ENCODE peak calls at places on chromosomes 5 and 9, in six cellular contexts. W is H7, U is neuronal stem cell, V is mesenchymal stem cell, C is adrenal gland, M is BJ. X is an unnamed sample.

GRCh38 chr5:66122379-66123034 is 21.6 kb upstream of the SREK1 start:
- DNase-seq in W (no peak), U (no peak), V (no peak), C (no peak), M (no peak), X (no peak)

GRCh38 chr9:78278177-78278777 is 18.6 kb upstream of the PSAT1 start:
- DNase-seq in W (no peak), U (no peak), V (peak; percentile 92), C (peak; percentile 40), M (peak; percentile 48), X (no peak)

GRCh38 chr5:144460608-144461007 is 289.9 kb downstream of the KCTD16 start:
- DNase-seq in W (no peak), U (no peak), V (no peak), C (no peak), M (no peak), X (no peak)

GRCh38 chr5:156411131-156411727 is 84.3 kb downstream of the SGCD start:
- DNase-seq in W (no peak), U (no peak), V (peak; percentile 77), C (no peak), M (peak; percentile 64), X (peak; percentile 64)

GRCh38 chr9:128232811-128233428 is 29.7 kb downstream of the DNM1 start:
- DNase-seq in W (no peak), U (no peak), V (no peak), C (no peak), M (no peak), X (no peak)

GRCh38 chr5:112594060-112594850 is 143.4 kb upstream of the APC start:
- DNase-seq in W (no peak), U (no peak), V (no peak), C (no peak), M (no peak), X (peak; percentile 49)

GRCh38 chr9:131046581-131047202 is 37.7 kb downstream of the LAMC3 start:
- DNase-seq in W (peak; percentile 96), U (peak; percentile 67), V (peak; percentile 67), C (peak; percentile 79), M (no peak), X (peak; percentile 47)

GRCh38 chr9:6428940-6429889 is 16.2 kb downstream of the UHRF2 start:
- DNase-seq in W (no peak), U (no peak), V (peak; percentile 66), C (no peak), M (no peak), X (no peak)

GRCh38 chr5:68924490-68925145 is 169.2 kb upstream of the SLC30A5 start:
- DNase-seq in W (no peak), U (no peak), V (peak; percentile 27), C (peak; percentile 3), M (peak; percentile 77), X (no peak)

GRCh38 chr5:118371973-118372650 is 616.2 kb downstream of the DTWD2 start:
- DNase-seq in W (no peak), U (no peak), V (no peak), C (no peak), M (no peak), X (no peak)

GRCh38 chr5:142959683-142960308 is 189.6 kb downstream of the ARHGAP26 start:
- DNase-seq in W (no peak), U (no peak), V (peak; percentile 30), C (no peak), M (no peak), X (no peak)

GRCh38 chr9:86721843-86722705 is 225.2 kb downstream of the GAS1 start:
- DNase-seq in W (peak; percentile 13), U (no peak), V (peak; percentile 27), C (peak; percentile 17), M (peak; percentile 83), X (peak; percentile 89)

GRCh38 chr9:19533373-19533772 is 124.6 kb downstream of the ACER2 start:
- DNase-seq in W (no peak), U (no peak), V (peak; percentile 60), C (no peak), M (no peak), X (peak; percentile 32)

GRCh38 chr9:34954225-34954624 is 3.9 kb upstream of the PHF24 start:
- DNase-seq in W (no peak), U (peak; percentile 66), V (no peak), C (no peak), M (no peak), X (no peak)

GRCh38 chr9:105244996-105245719 is 707 bp downstream of the SLC44A1 start:
- DNase-seq in W (peak; percentile 89), U (peak; percentile 32), V (peak; percentile 66), C (peak; percentile 59), M (no peak), X (peak; percentile 23)

GRCh38 chr5:180795771-180796313 is 6.8 kb downstream of the MGAT1 start:
- DNase-seq in W (no peak), U (no peak), V (no peak), C (no peak), M (no peak), X (no peak)

GRCh38 chr9:127905788-127906191 is 6.4 kb upstream of the ST6GALNAC6 start:
- DNase-seq in W (peak; percentile 75), U (no peak), V (no peak), C (no peak), M (no peak), X (no peak)

GRCh38 chr9:124284940-124285441 is 27.2 kb downstream of the NEK6 start:
- DNase-seq in W (no peak), U (no peak), V (peak; percentile 69), C (peak; percentile 8), M (peak; percentile 40), X (peak; percentile 16)

GRCh38 chr5:9781275-9781674 is 151.1 kb upstream of the TAS2R1 start:
- DNase-seq in W (no peak), U (no peak), V (no peak), C (no peak), M (no peak), X (no peak)

GRCh38 chr5:177098103-177098771 is 11.5 kb downstream of the FGFR4 start:
- DNase-seq in W (peak; percentile 62), U (no peak), V (no peak), C (peak; percentile 53), M (no peak), X (peak; percentile 96)

GRCh38 chr9:34059231-34059720 is 10.6 kb upstream of the UBAP2 start:
- DNase-seq in W (no peak), U (no peak), V (no peak), C (peak; percentile 81), M (no peak), X (no peak)

GRCh38 chr5:129670944-129671343 is 77.0 kb upstream of the MINAR2 start:
- DNase-seq in W (no peak), U (no peak), V (peak; percentile 51), C (no peak), M (peak; percentile 36), X (peak; percentile 52)

DNA sequence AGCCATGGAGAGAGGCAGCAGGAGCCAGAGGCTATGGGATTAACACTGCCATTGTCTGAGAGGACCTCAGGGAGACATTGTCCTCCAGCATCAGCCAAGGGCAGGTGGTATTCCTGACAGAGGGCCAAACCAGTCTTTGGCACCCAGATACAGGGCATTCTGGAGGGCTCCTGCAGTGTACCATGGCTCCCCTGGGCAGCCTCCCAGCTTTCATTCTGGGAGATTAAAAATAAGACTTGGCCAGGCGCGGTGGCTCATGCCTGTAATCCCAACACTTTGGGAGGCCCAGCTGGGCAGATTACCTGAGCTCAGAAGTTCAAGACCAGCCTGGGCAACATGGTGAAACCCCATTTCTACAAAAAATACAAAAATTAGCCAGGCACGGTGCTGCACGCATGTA is 4.2 kb downstream of the MTAP start:
- DNase-seq in W (no peak), U (no peak), V (no peak), C (no peak), M (no peak), X (peak; percentile 64)
- H3K36me3 ChIP-seq in W (peaks cover 17% of the 10 kb centered on the region), U (peaks cover 18% of the 10 kb centered on the region), V (peaks cover 14% of the 10 kb centered on the region), C (no peaks in the 10 kb centered on the region), M (peaks cover 3% of the 10 kb centered on the region), X (peaks cover 88% of the 10 kb centered on the region)

GRCh38 chr5:91187032-91187431 is 196.1 kb downstream of the ARRDC3 start:
- DNase-seq in W (no peak), U (no peak), V (no peak), C (no peak), M (no peak), X (no peak)
- H3K4me3 ChIP-seq in W (no peak overlapping the region), U (no peak overlapping the region), V (no peak overlapping the region), C (no peak overlapping the region), M (no peak overlapping the region), X (no peak overlapping the region)

GRCh38 chr5:146894763-146895521 is 16.4 kb upstream of the PPP2R2B start:
- DNase-seq in W (no peak), U (no peak), V (no peak), C (peak; percentile 31), M (no peak), X (peak; percentile 75)
- H3K36me3 ChIP-seq in W (no peaks in the 10 kb centered on the region), U (no peaks in the 10 kb centered on the region), V (no peaks in the 10 kb centered on the region), C (no peaks in the 10 kb centered on the region), M (no peaks in the 10 kb centered on the region), X (no peaks in the 10 kb centered on the region)

GRCh38 chr5:60141119-60141518 is 247.6 kb upstream of the PDE4D start:
- DNase-seq in W (no peak), U (no peak), V (no peak), C (no peak), M (no peak), X (no peak)
- H3K4me3 ChIP-seq in W (no peak overlapping the region), U (no peak overlapping the region), V (no peak overlapping the region), C (no peak overlapping the region), M (no peak overlapping the region), X (no peak overlapping the region)

X was measured in MG63.